ENCODE peak calls at places on chromosomes 13 and 19, in eight cellular contexts. O is heart right ventricle, X is fibroblast of lung, B is thoracic aorta, R is natural killer cell, H is sigmoid colon, Q is prostate gland, Y is transverse colon. I is an unnamed sample.
A peak's percentile ranks its signal among the peaks of the same experiment; 100 is the strongest.

GRCh38 chr13:104025303-104025702 is 959.1 kb upstream of the SLC10A2 start:
- DNase-seq in O (no peak), X (peak; percentile 1), B (no peak), R (no peak), H (no peak), Q (no peak), Y (no peak), I (no peak)

GRCh38 chr13:34748078-34748477 is 194.0 kb upstream of the NBEA start:
- DNase-seq in O (peak; percentile 79), X (peak; percentile 92), B (no peak), R (no peak), H (no peak), Q (peak; percentile 26), Y (peak; percentile 13), I (no peak)

GRCh38 chr13:44050450-44051063 is 170.9 kb downstream of the LACC1 start:
- DNase-seq in O (peak; percentile 13), X (no peak), B (no peak), R (no peak), H (no peak), Q (no peak), Y (no peak), I (no peak)

GRCh38 chr13:73411067-73411809 is 352.4 kb downstream of the KLF5 start:
- DNase-seq in O (no peak), X (peak; percentile 27), B (no peak), R (no peak), H (no peak), Q (no peak), Y (no peak), I (no peak)

GRCh38 chr19:29121684-29122083 is 91.3 kb downstream of the UQCRFS1 start:
- DNase-seq in O (no peak), X (no peak), B (no peak), R (no peak), H (no peak), Q (no peak), Y (no peak), I (no peak)

GRCh38 chr19:4376991-4377781 is 23.2 kb downstream of the SH3GL1 start:
- DNase-seq in O (no peak), X (peak; percentile 40), B (no peak), R (no peak), H (peak; percentile 61), Q (no peak), Y (no peak), I (no peak)

GRCh38 chr13:48707405-48707804 is 53.7 kb downstream of the CYSLTR2 start:
- DNase-seq in O (no peak), X (no peak), B (no peak), R (no peak), H (no peak), Q (no peak), Y (no peak), I (no peak)

GRCh38 chr19:30077851-30078355 is 135.9 kb downstream of the URI1 start:
- DNase-seq in O (no peak), X (no peak), B (no peak), R (no peak), H (peak; percentile 50), Q (no peak), Y (peak; percentile 3), I (no peak)

GRCh38 chr19:17681505-17682125 is 6.5 kb downstream of the UNC13A start:
- DNase-seq in O (peak; percentile 51), X (peak; percentile 43), B (no peak), R (peak; percentile 53), H (no peak), Q (no peak), Y (no peak), I (no peak)

GRCh38 chr19:9751449-9751848 is 17.1 kb downstream of the ZNF846 start:
- DNase-seq in O (no peak), X (no peak), B (no peak), R (no peak), H (no peak), Q (no peak), Y (no peak), I (no peak)

GRCh38 chr13:94188173-94188869 is 291.2 kb downstream of the DCT start:
- DNase-seq in O (no peak), X (no peak), B (no peak), R (no peak), H (no peak), Q (no peak), Y (no peak), I (no peak)
- TF ChIP-seq CTCF in O (no peak), X (no peak), B (no peak), R (no peak), H (no peak), Q (no peak), Y (no peak), I (no peak)

DNA sequence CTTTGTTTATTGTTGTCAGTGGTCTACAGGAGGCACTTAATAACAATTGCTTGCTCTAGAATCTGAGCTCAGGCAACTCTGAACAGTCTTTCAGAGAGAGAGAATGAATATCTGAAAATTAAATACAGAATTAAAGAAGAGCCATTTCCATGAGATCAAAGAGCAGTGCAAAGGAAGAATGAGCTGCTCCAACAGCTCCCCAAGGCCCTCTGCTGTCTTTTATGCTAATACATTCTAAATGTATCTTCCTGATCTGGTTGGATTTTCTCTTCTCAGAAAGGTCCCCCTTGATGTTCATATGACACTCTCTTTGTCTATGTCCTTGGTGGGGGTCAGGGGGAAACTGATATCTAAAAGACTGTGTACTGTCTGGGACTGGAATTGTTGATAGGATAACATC is 1029.6 kb downstream of the PCDH9 start:
- DNase-seq in O (no peak), X (no peak), B (no peak), R (no peak), H (no peak), Q (no peak), Y (no peak), I (no peak)
- TF ChIP-seq CTCF in O (no peak), X (no peak), B (no peak), R (peak; percentile 20), H (no peak), Q (no peak), Y (no peak), I (no peak)

GRCh38 chr13:72217142-72217541 is 350.1 kb upstream of the DACH1 start:
- DNase-seq in O (no peak), X (no peak), B (no peak), R (no peak), H (no peak), Q (no peak), Y (no peak), I (no peak)

GRCh38 chr13:72218966-72219365 is 352.0 kb upstream of the DACH1 start:
- DNase-seq in O (no peak), X (no peak), B (no peak), R (no peak), H (no peak), Q (no peak), Y (no peak), I (no peak)

DNA sequence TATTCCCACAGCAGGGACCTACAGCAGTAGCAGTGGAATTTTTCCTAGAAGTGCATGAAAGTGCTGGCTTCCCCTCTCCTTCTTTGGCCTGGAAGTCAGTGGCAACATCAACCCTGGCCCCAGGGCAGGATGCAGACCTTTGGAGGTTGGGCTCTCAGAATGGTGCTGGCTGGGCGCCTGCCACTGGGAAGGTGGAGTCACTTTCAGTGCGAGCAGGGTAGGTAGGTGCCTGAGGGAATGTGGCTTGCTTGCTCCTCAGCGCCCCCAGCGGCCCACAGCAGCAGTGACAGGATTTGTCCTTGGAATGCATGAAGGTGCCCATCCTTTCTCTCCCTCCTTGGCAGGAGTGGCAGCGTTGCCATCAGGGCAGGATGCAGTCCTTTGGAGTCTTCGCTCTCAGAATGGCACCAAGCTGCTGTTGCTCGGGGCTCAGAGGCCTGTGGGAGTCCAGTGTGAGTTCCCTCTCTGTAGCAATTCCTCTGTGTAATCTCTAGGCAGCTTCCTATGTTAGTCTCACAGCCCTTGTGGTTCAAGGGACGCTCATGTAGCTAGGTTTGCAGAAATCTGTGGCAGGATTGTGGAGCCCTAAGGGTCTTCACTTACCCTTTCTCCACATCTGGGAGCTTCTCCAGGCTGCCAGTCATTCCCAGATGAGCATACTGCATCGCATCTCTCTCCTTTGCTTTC is 354.4 kb upstream of the DACH1 start:
- DNase-seq in O (no peak), X (no peak), B (no peak), R (no peak), H (no peak), Q (no peak), Y (peak; percentile 40), I (no peak)
- TF ChIP-seq CTCF in O (peak; percentile 17), X (peak; percentile 55), B (no peak), R (no peak), H (no peak), Q (no peak), Y (peak; percentile 66), I (no peak)

DNA sequence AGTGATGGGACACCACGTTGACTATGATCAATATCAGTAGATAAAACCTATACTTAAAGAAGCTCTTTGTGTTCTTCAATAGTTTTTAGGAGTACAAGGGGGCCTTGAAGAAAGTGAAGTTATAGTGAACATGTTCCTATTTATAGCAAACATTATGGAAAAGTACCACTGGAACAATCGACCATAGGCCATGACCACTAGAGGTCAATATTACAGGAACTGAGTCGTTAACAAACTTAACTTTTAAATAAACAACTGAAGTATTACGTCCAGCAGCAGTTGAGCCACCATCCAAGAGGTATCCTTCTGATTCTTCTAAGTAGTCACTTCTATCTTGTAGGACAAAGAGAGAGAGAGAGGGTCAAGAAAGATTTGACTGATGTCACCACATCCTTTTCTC is 391.0 kb upstream of the SLITRK5 start:
- DNase-seq in O (no peak), X (no peak), B (no peak), R (no peak), H (no peak), Q (no peak), Y (no peak), I (no peak)
- TF ChIP-seq CTCF in O (no peak), X (peak; percentile 19), B (no peak), R (no peak), H (no peak), Q (no peak), Y (no peak), I (no peak)

GRCh38 chr19:37855098-37855497 is 51.3 kb downstream of the WDR87 start:
- DNase-seq in O (peak; percentile 13), X (peak; percentile 70), B (no peak), R (no peak), H (no peak), Q (peak; percentile 4), Y (peak; percentile 8), I (no peak)
- TF ChIP-seq CTCF in O (no peak), X (no peak), B (no peak), R (no peak), H (no peak), Q (no peak), Y (no peak), I (no peak)

GRCh38 chr13:113947321-113948033 is 26.4 kb downstream of the C13orf46 start:
- DNase-seq in O (peak; percentile 48), X (no peak), B (peak; percentile 4), R (no peak), H (no peak), Q (peak; percentile 65), Y (peak; percentile 65), I (no peak)
- TF ChIP-seq CTCF in O (peak; percentile 58), X (peak; percentile 73), B (peak; percentile 84), R (no peak), H (peak; percentile 78), Q (peak; percentile 19), Y (peak; percentile 66), I (no peak)

GRCh38 chr19:7497292-7497691 is 8.5 kb upstream of the PEX11G start:
- DNase-seq in O (no peak), X (no peak), B (no peak), R (no peak), H (no peak), Q (no peak), Y (no peak), I (no peak)
- TF ChIP-seq CTCF in O (no peak), X (peak; percentile 47), B (no peak), R (peak; percentile 15), H (no peak), Q (no peak), Y (peak; percentile 29), I (no peak)

I was measured in omental fat pad.